ENCODE peak calls at places on chromosomes 6 and 20, in five cellular contexts. A is ascending aorta; P is hepatocyte; T is CD4-positive, alpha-beta memory T cell; K is pancreas. H is an unnamed sample. For H3K4me1, the result is how much of the 10 kb centered on the place peaks cover.

GRCh38 chr20:6641012-6641411 is 126.5 kb upstream of the BMP2 start:
- DNase-seq in P (no peak), T (no peak), K (no peak), A (no peak), H (no peak)

GRCh38 chr6:2209226-2209809 is 36.1 kb downstream of the GMDS start:
- DNase-seq in T (no peak), K (peak), A (no peak), P (peak), H (no peak)

GRCh38 chr6:75946146-75946831 is 126.2 kb downstream of the IMPG1 start:
- DNase-seq in P (no peak), K (no peak), T (no peak), A (no peak), H (no peak)

GRCh38 chr20:47440857-47441773 is 60.6 kb upstream of the NCOA3 start:
- DNase-seq in P (no peak), K (no peak), T (no peak), A (no peak), H (no peak)

GRCh38 chr6:3052481-3053230 is 15.6 kb upstream of the RIPK1 start:
- DNase-seq in A (no peak), K (peak), P (peak), T (no peak), H (no peak)

GRCh38 chr6:79385333-79385732 is 150.9 kb upstream of the HMGN3 start:
- DNase-seq in P (no peak), K (no peak), A (no peak), T (no peak), H (no peak)

GRCh38 chr20:63473555-63474449 is 1.3 kb upstream of the KCNQ2 start:
- DNase-seq in T (no peak), P (no peak), A (no peak), K (no peak), H (no peak)

GRCh38 chr20:52731086-52731485 is 241.1 kb upstream of the TSHZ2 start:
- DNase-seq in P (peak), T (no peak), A (no peak), K (no peak), H (no peak)

GRCh38 chr6:53529324-53530036 is 15.4 kb downstream of the GCLC start:
- DNase-seq in A (no peak), P (no peak), T (no peak), K (no peak), H (no peak)

GRCh38 chr6:113428702-113429101 is 428.4 kb upstream of the MARCKS start:
- DNase-seq in K (no peak), A (no peak), P (no peak), T (no peak), H (no peak)

GRCh38 chr6:72631480-72631879 is 9.6 kb downstream of the KCNQ5 start:
- DNase-seq in P (no peak), A (no peak), T (no peak), K (no peak), H (no peak)

GRCh38 chr20:62288535-62289105 is 14.2 kb upstream of the ADRM1 start:
- DNase-seq in K (no peak), P (no peak), A (no peak), T (no peak), H (no peak)

GRCh38 chr20:32623667-32624157 is 38.6 kb upstream of the NOL4L start:
- DNase-seq in K (no peak), T (no peak), P (no peak), A (no peak), H (no peak)

GRCh38 chr6:144055121-144055931 is 40.0 kb downstream of the SF3B5 start:
- DNase-seq in K (no peak), A (no peak), P (no peak), T (peak), H (no peak)

GRCh38 chr6:11093065-11093590 is 506 bp upstream of the SMIM13 start:
- DNase-seq in T (no peak), A (no peak), P (peak), K (no peak), H (no peak)

GRCh38 chr20:9978395-9979004 is 56.3 kb upstream of the ANKEF1 start:
- DNase-seq in P (peak), T (peak), A (peak), K (no peak), H (no peak)

GRCh38 chr6:73058736-73059135 is 166.6 kb downstream of the KHDC1L start:
- DNase-seq in K (no peak), T (no peak), A (no peak), P (no peak), H (no peak)

GRCh38 chr20:9508696-9509178 is 5.7 kb upstream of the LAMP5 start:
- DNase-seq in K (no peak), P (no peak), T (no peak), A (no peak), H (no peak)

GRCh38 chr6:20433929-20434328 is 32.2 kb downstream of the E2F3 start:
- DNase-seq in T (no peak), A (no peak), K (no peak), P (no peak), H (no peak)

GRCh38 chr6:96613291-96613999 is 50.5 kb downstream of the FHL5 start:
- DNase-seq in A (no peak), P (no peak), K (no peak), T (no peak), H (no peak)

GRCh38 chr6:157516319-157517026 is 135.5 kb downstream of the ZDHHC14 start:
- DNase-seq in T (no peak), P (no peak), K (no peak), A (no peak), H (no peak)

GRCh38 chr20:35291654-35292503 is at the start of gene FAM83C:
- DNase-seq in P (no peak), K (no peak), T (no peak), A (no peak), H (no peak)

GRCh38 chr6:157514659-157515496 is 133.9 kb downstream of the ZDHHC14 start:
- DNase-seq in P (peak), A (no peak), K (no peak), T (no peak), H (no peak)

GRCh38 chr6:33850869-33851541 is 47.2 kb upstream of the MLN start:
- DNase-seq in K (no peak), P (no peak), A (no peak), T (no peak), H (no peak)

GRCh38 chr20:46959081-46959692 is 64.5 kb downstream of the EYA2 start:
- DNase-seq in P (no peak), T (no peak), K (no peak), A (no peak), H (no peak)

GRCh38 chr20:59008715-59009336 is 1.8 kb upstream of the CTSZ start:
- DNase-seq in T (no peak), K (peak), A (peak), P (no peak), H (no peak)

DNA sequence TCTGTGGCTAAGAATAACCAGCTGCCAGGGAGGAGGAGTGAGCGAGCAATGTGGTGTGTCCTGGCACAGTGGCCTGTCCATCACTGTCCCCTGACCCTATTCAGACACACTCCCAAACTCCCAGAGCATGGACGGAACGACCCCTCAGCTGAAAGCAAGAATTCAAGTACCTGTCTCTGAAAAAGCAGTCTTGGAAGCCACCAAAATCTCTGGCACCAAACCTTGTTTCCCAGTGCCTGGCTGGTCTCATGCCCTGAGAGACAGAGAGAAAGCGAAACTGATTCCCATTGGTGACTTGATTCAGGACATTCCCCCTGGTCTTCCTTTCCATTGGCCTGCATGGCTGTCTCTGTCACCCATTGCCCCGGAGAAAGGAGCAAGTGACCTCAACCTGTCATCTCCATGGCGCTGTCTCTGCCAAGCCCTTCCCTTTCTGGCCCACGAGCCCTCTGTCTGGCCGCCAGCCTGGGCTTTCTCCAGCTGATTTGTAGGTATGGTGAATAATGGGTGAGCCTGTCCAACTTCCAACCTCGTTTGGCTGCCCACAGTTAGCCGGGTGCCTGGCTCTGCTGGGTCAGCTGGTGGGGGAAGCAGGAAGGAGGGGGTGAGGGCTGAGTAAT is at the start of gene DDO:
- DNase-seq in A (peak), T (no peak), P (no peak), K (peak), H (no peak)
- H3K4me3 ChIP-seq in A (peak), T (no peak), P (no peak), K (no peak), H (no peak)

GRCh38 chr6:4258733-4259132 is 123.4 kb upstream of the ECI2 start:
- DNase-seq in A (no peak), K (no peak), P (no peak), T (no peak), H (no peak)

GRCh38 chr6:4256969-4257368 is 121.6 kb upstream of the ECI2 start:
- DNase-seq in P (peak), K (no peak), A (no peak), T (no peak), H (no peak)

GRCh38 chr6:4262506-4262905 is 127.1 kb upstream of the ECI2 start:
- DNase-seq in T (no peak), P (no peak), K (no peak), A (no peak), H (no peak)

GRCh38 chr6:4264076-4264475 is 128.7 kb upstream of the ECI2 start:
- DNase-seq in P (no peak), K (no peak), A (no peak), T (no peak), H (no peak)

GRCh38 chr6:4259391-4259790 is 124.0 kb upstream of the ECI2 start:
- DNase-seq in A (no peak), P (no peak), K (no peak), T (no peak), H (no peak)
- H3K27ac ChIP-seq in A (no peak), P (no peak), K (no peak), T (no peak), H (no peak)

GRCh38 chr6:13012271-13012670 is 295.7 kb downstream of the PHACTR1 start:
- DNase-seq in P (no peak), T (no peak), K (peak), A (no peak), H (no peak)
- H3K4me1 ChIP-seq in P (under half), T (under half), K (under half), A (under half), H (under half)

GRCh38 chr6:23154159-23154558 is 584.8 kb downstream of the HDGFL1 start:
- DNase-seq in K (no peak), P (no peak), A (no peak), T (no peak), H (no peak)
- H3K4me3 ChIP-seq in K (no peak), P (no peak), A (no peak), T (no peak), H (no peak)

GRCh38 chr6:30259140-30260035 is 46.2 kb upstream of the TRIM26 start:
- DNase-seq in A (peak), P (peak), K (peak), T (peak), H (peak)
- H3K27ac ChIP-seq in A (peak), P (peak), K (peak), T (peak), H (peak)